ENCODE peak calls at places on chromosomes 13 and 19, in five cellular contexts. F is CD8-positive, alpha-beta T cell; K is psoas muscle; S is ascending aorta; Q is body of pancreas. H is an unnamed sample.

GRCh38 chr19:15934332-15935078 is at the start of gene CYP4F11:
- DNase-seq in S (no peak), Q (peak; percentile 69), F (no peak), K (peak; percentile 59), H (peak; percentile 23)

GRCh38 chr19:2084993-2085720 is 11.0 kb downstream of the MOB3A start:
- DNase-seq in S (peak; percentile 56), K (peak; percentile 78), F (peak; percentile 85), Q (peak; percentile 49), H (peak; percentile 60)

GRCh38 chr19:19447536-19448237 is 42.2 kb downstream of the GATAD2A start:
- DNase-seq in F (no peak), S (no peak), Q (peak; percentile 19), K (no peak), H (no peak)

GRCh38 chr19:47790398-47790814 is 11.9 kb downstream of the SELENOW start:
- DNase-seq in F (peak; percentile 63), K (peak; percentile 90), S (no peak), Q (peak; percentile 91), H (peak; percentile 87)

GRCh38 chr13:59459972-59460371 is 703.8 kb downstream of the DIAPH3 start:
- DNase-seq in F (no peak), S (no peak), K (no peak), Q (no peak), H (no peak)

GRCh38 chr19:35269425-35270117 is 809 bp downstream of the USF2 start:
- DNase-seq in F (peak; percentile 57), Q (peak; percentile 92), S (no peak), K (peak; percentile 95), H (peak; percentile 82)

GRCh38 chr19:32268381-32268780 is 77.0 kb upstream of the ZNF507 start:
- DNase-seq in F (no peak), Q (no peak), K (no peak), S (no peak), H (no peak)

GRCh38 chr13:97058896-97059295 is 64.6 kb upstream of the OXGR1 start:
- DNase-seq in S (no peak), Q (no peak), K (no peak), F (no peak), H (no peak)

GRCh38 chr13:109447667-109448066 is 338.7 kb downstream of the IRS2 start:
- DNase-seq in K (no peak), F (no peak), Q (no peak), S (no peak), H (no peak)

GRCh38 chr13:86572115-86572514 is 772.9 kb upstream of the SLITRK6 start:
- DNase-seq in F (no peak), Q (no peak), S (no peak), K (no peak), H (no peak)

GRCh38 chr13:112583592-112584277 is 4.2 kb downstream of the TUBGCP3 start:
- DNase-seq in S (peak; percentile 30), F (no peak), K (no peak), Q (no peak), H (no peak)

GRCh38 chr19:40705362-40705651 is 11.4 kb downstream of the COQ8B start:
- DNase-seq in Q (peak; percentile 51), S (no peak), F (no peak), K (peak; percentile 81), H (peak; percentile 76)

GRCh38 chr19:12721656-12722565 is 1.8 kb downstream of the TNPO2 start:
- DNase-seq in S (no peak), Q (peak; percentile 68), K (peak; percentile 88), F (no peak), H (no peak)

GRCh38 chr13:113041293-113041690 is 64.3 kb upstream of the F7 start:
- DNase-seq in S (no peak), Q (no peak), K (no peak), F (no peak), H (no peak)

GRCh38 chr19:11092181-11092538 is 2.9 kb downstream of the LDLR start:
- DNase-seq in Q (peak; percentile 46), F (no peak), K (no peak), S (no peak), H (no peak)

GRCh38 chr19:38004100-38004504 is 97.1 kb downstream of the SIPA1L3 start:
- DNase-seq in F (no peak), K (no peak), Q (no peak), S (no peak), H (no peak)

GRCh38 chr13:85828094-85828684 is 29.0 kb upstream of the SLITRK6 start:
- DNase-seq in S (no peak), F (no peak), K (no peak), Q (no peak), H (no peak)

GRCh38 chr13:27644302-27644701 is 22.6 kb downstream of the POLR1D start:
- DNase-seq in S (no peak), F (no peak), K (no peak), Q (no peak), H (no peak)

GRCh38 chr19:58352760-58353671 is at the start of gene A1BG:
- DNase-seq in S (no peak), Q (no peak), F (no peak), K (no peak), H (no peak)

GRCh38 chr19:58353717-58354477 is 605 bp upstream of the A1BG start:
- DNase-seq in S (no peak), Q (no peak), F (no peak), K (no peak), H (no peak)

GRCh38 chr19:58355891-58356235 is 2.6 kb upstream of the A1BG start:
- DNase-seq in F (no peak), Q (no peak), K (no peak), S (no peak), H (no peak)

GRCh38 chr19:58355215-58355796 is 2.0 kb upstream of the A1BG start:
- DNase-seq in Q (no peak), S (no peak), K (no peak), F (no peak), H (no peak)

GRCh38 chr19:58354478-58355030 is 1.3 kb upstream of the A1BG start:
- DNase-seq in S (no peak), Q (no peak), K (no peak), F (no peak), H (no peak)
- H3K27me3 ChIP-seq in S (no peaks in the 10 kb centered on the region), Q (no peaks in the 10 kb centered on the region), K (no peaks in the 10 kb centered on the region), F (no peaks in the 10 kb centered on the region), H (peaks cover 22% of the 10 kb centered on the region)

GRCh38 chr19:28485300-28485699 is 727.7 kb downstream of the UQCRFS1 start:
- DNase-seq in K (no peak), Q (peak; percentile 9), S (peak; percentile 18), F (no peak), H (no peak)
- H3K4me1 ChIP-seq in K (no peaks in the 10 kb centered on the region), Q (peaks cover 7% of the 10 kb centered on the region), S (no peaks in the 10 kb centered on the region), F (no peaks in the 10 kb centered on the region), H (no peaks in the 10 kb centered on the region)

DNA sequence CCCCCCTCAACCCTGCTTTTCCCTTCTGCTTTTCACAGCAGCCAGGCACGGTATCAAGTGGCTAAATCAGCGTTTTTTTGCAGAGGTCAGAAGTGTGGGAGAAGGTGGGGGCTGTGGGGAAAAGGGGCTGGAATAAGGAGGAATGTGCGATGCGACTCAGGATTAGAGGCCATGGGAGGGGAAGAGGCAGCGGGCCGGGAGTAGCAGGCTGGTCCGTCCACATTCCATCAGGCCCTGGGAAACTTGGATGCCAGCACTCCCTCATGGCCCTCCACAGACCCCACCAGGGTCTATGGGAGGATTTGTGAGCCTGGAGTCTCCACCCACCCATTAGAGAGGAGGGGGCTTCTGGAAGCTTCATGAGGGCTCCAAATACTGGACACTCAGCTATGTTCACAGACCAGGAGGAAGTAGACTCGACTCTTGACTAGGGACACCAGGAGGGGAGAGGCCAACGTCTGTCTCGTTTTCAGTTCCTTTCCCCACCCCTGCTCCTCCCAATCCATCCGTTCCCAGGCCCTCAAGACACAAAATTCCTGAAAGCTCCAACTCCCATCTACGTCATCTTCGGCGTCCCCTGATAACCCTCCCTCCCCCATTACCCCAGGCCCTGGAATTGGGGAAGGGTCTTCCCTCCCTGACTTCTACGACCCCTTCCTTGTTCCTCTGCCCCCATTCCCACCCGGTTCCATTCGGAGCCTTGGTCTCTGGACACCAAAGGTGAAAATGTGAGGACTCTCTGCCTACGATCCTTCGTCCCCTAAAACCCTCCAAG is 3.3 kb upstream of the KCNC3 start:
- DNase-seq in S (no peak), K (peak; percentile 32), F (no peak), Q (peak; percentile 38), H (no peak)
- H3K27me3 ChIP-seq in S (no peaks in the 10 kb centered on the region), K (no peaks in the 10 kb centered on the region), F (peaks cover 32% of the 10 kb centered on the region), Q (no peaks in the 10 kb centered on the region), H (peaks cover 74% of the 10 kb centered on the region)

DNA sequence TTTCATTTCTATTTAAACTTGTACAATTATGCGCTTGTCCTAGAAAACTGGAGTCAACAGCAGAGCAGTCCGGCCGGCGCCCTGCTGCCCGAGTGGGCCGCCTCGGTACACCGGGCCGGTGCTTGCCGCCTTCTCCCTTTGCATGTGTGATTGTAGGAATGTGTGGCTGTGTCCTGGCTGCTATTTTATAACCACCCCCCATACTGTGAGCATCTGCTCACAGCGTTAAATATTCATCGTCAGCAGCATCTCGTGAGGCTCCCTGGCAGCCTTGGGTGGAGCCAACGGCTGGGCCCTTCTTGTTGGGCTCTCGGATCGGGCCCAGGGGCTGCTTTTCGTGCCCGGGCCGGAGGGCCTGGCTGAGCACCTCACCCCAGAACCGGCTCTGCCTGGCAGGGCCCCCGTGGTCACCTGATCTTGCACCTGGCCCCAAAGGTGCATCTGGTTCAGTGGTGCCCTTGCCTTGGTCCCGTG is 10.6 kb downstream of the PIAS4 start:
- DNase-seq in F (no peak), Q (no peak), S (no peak), K (no peak), H (no peak)
- H3K4me1 ChIP-seq in F (peaks cover 10% of the 10 kb centered on the region), Q (peaks cover 37% of the 10 kb centered on the region), S (no peaks in the 10 kb centered on the region), K (peaks cover 41% of the 10 kb centered on the region), H (peaks cover 66% of the 10 kb centered on the region)

H was measured in tibial nerve.